ENCODE peak calls at places on chromosomes 1 and 21, in eight cellular contexts. O is stimulated activated CD8-positive, alpha-beta memory T cell treated with anti-CD3 and anti-CD28 coated beads, Interleukin-4, amount 100 ng/mL, for 48 hours; D is lung; P is B cell; H is left colon; X is activated CD8-positive, alpha-beta memory T cell treated with anti-CD3 and anti-CD28 coated beads, Interleukin-2, amount 50 U/mL, for 48 hours; J is stimulated activated CD4-positive, alpha-beta T cell treated with anti-CD3 and anti-CD28 coated beads, TNF-alpha, amount 100 ng/mL, for 1 hour; L is fibroblast of lung. W is an unnamed sample.

GRCh38 chr1:42430751-42431150 is 25.1 kb downstream of the ZMYND12 start:
- DNase-seq in O (no peak), L (no peak), D (no peak), J (no peak), X (no peak), H (no peak), P (no peak), W (no peak)

GRCh38 chr1:227947425-227947677 is 381 bp downstream of the WNT9A start:
- DNase-seq in P (no peak), J (no peak), L (peak), O (no peak), X (peak), H (no peak), D (no peak), W (no peak)

GRCh38 chr1:59730302-59730701 is 84.4 kb upstream of the HOOK1 start:
- DNase-seq in O (no peak), J (no peak), H (no peak), X (no peak), P (no peak), D (no peak), L (peak), W (no peak)

GRCh38 chr1:48530727-48531351 is 58.8 kb upstream of the SPATA6 start:
- DNase-seq in H (peak), L (peak), X (peak), P (no peak), O (peak), D (peak), J (no peak), W (peak)

GRCh38 chr1:111370871-111371270 is 56.7 kb downstream of the OVGP1 start:
- DNase-seq in H (no peak), X (no peak), J (no peak), O (no peak), L (no peak), P (no peak), D (no peak), W (no peak)

GRCh38 chr1:219488275-219488674 is 124.6 kb downstream of the ZC3H11B start:
- DNase-seq in H (no peak), J (no peak), L (no peak), D (no peak), P (no peak), O (no peak), X (no peak), W (no peak)

GRCh38 chr21:32749662-32750061 is 21.8 kb upstream of the SYNJ1 start:
- DNase-seq in H (no peak), J (no peak), L (no peak), O (no peak), X (no peak), P (no peak), D (no peak), W (no peak)

GRCh38 chr1:54244655-54245054 is 44.7 kb downstream of the MRPL37 start:
- DNase-seq in X (no peak), J (no peak), P (no peak), L (no peak), D (no peak), H (no peak), O (no peak), W (no peak)

GRCh38 chr1:227758366-227758765 is 23.1 kb downstream of the SNAP47 start:
- DNase-seq in H (no peak), L (peak), D (no peak), O (no peak), X (no peak), J (no peak), P (no peak), W (no peak)

GRCh38 chr1:2777428-2778219 is 23.9 kb downstream of the TTC34 start:
- DNase-seq in J (no peak), X (no peak), O (no peak), P (no peak), D (no peak), L (no peak), H (no peak), W (no peak)

GRCh38 chr1:22518379-22518778 is 44.9 kb upstream of the EPHA8 start:
- DNase-seq in D (no peak), L (no peak), H (no peak), P (no peak), O (no peak), J (no peak), X (no peak), W (no peak)

GRCh38 chr1:240258910-240259309 is 167.2 kb downstream of the FMN2 start:
- DNase-seq in J (no peak), P (no peak), O (no peak), D (no peak), L (peak), H (no peak), X (no peak), W (no peak)

GRCh38 chr21:25537174-25537573 is 70.1 kb downstream of the MRPL39 start:
- DNase-seq in X (no peak), D (no peak), H (no peak), P (no peak), O (no peak), J (no peak), L (no peak), W (no peak)

GRCh38 chr1:212678456-212679410 is 20.9 kb downstream of the BATF3 start:
- DNase-seq in X (peak), L (no peak), D (no peak), P (no peak), O (no peak), J (no peak), H (no peak), W (no peak)

GRCh38 chr1:5650283-5651026 is 341.8 kb downstream of the NPHP4 start:
- DNase-seq in H (no peak), P (no peak), J (no peak), X (peak), O (no peak), L (no peak), D (no peak), W (no peak)

GRCh38 chr1:219650880-219651279 is 38.0 kb upstream of the ZC3H11B start:
- DNase-seq in H (no peak), P (no peak), X (no peak), J (no peak), O (no peak), D (no peak), L (peak), W (no peak)

GRCh38 chr1:40824591-40825429 is 37.4 kb downstream of the CITED4 start:
- DNase-seq in H (no peak), O (no peak), J (no peak), P (no peak), L (peak), D (no peak), X (no peak), W (no peak)

GRCh38 chr1:151058682-151059341 is 610 bp downstream of the CDC42SE1 start:
- DNase-seq in O (peak), P (no peak), X (peak), J (no peak), H (peak), L (peak), D (peak), W (peak)

GRCh38 chr1:1157914-1158710 is 15.6 kb upstream of the TTLL10 start:
- DNase-seq in H (peak), O (peak), D (peak), P (no peak), J (no peak), L (peak), X (peak), W (no peak)

GRCh38 chr1:206467915-206468314 is 2.4 kb upstream of the IKBKE start:
- DNase-seq in L (no peak), O (peak), J (no peak), P (peak), X (no peak), H (peak), D (peak), W (no peak)

GRCh38 chr1:243447342-243447741 is 191.5 kb downstream of the SDCCAG8 start:
- DNase-seq in P (no peak), H (no peak), J (no peak), L (peak), D (no peak), O (no peak), X (no peak), W (no peak)

GRCh38 chr1:16068356-16069270 is 4.8 kb downstream of the FAM131C start:
- DNase-seq in O (no peak), P (no peak), H (no peak), X (no peak), J (no peak), D (peak), L (no peak), W (no peak)

GRCh38 chr1:8159470-8160024 is 133.4 kb upstream of the ERRFI1 start:
- DNase-seq in O (no peak), L (no peak), H (no peak), J (no peak), X (no peak), P (no peak), D (no peak), W (no peak)

GRCh38 chr1:81430955-81431646 is 369.6 kb upstream of the ADGRL2 start:
- DNase-seq in D (no peak), H (no peak), J (no peak), X (no peak), O (no peak), P (no peak), L (peak), W (no peak)

GRCh38 chr1:228016653-228017355 is 10.0 kb downstream of the WNT3A start:
- DNase-seq in L (no peak), H (peak), O (no peak), P (no peak), D (no peak), X (peak), J (no peak), W (peak)

GRCh38 chr1:210467440-210468040 is 138.8 kb downstream of the HHAT start:
- DNase-seq in L (peak), X (no peak), D (no peak), O (no peak), H (no peak), J (no peak), P (no peak), W (no peak)

GRCh38 chr1:229147086-229147485 is 123.8 kb upstream of the RAB4A start:
- DNase-seq in H (no peak), D (no peak), P (no peak), X (no peak), J (no peak), O (no peak), L (no peak), W (no peak)

W was measured in D341Med.